ENCODE peak calls at places on chromosome 1, in six cellular contexts. R is endothelial cell, X is lower lobe of right lung, Q is hepatocyte, N is OCI-LY7, O is GM06990. D is an unnamed sample.

GRCh38 chr1:39737546-39738169 is 1.0 kb upstream of the PPIE start:
- DNase-seq in R (no peak), X (no peak), Q (no peak), O (no peak), N (no peak), D (no peak)

GRCh38 chr1:243271990-243272389 is 16.1 kb downstream of the SDCCAG8 start:
- DNase-seq in X (no peak), O (no peak), N (no peak), R (no peak), Q (no peak), D (no peak)

GRCh38 chr1:183871142-183871541 is 66.2 kb downstream of the RGL1 start:
- DNase-seq in Q (peak), O (no peak), X (no peak), N (no peak), R (peak), D (no peak)

GRCh38 chr1:217076902-217077301 is 353.7 kb upstream of the ESRRG start:
- DNase-seq in R (no peak), Q (no peak), O (no peak), X (no peak), N (no peak), D (no peak)

GRCh38 chr1:174258148-174258550 is 98.8 kb downstream of the RABGAP1L start:
- DNase-seq in X (no peak), Q (peak), N (peak), R (peak), O (no peak), D (no peak)

GRCh38 chr1:216222302-216222701 is 200.9 kb downstream of the USH2A start:
- DNase-seq in X (no peak), O (no peak), R (no peak), N (no peak), Q (no peak), D (no peak)

GRCh38 chr1:234368320-234369032 is 4.8 kb upstream of the COA6 start:
- DNase-seq in X (no peak), R (no peak), Q (no peak), O (no peak), N (no peak), D (no peak)

GRCh38 chr1:186418503-186418902 is 42.4 kb downstream of the PDC start:
- DNase-seq in R (no peak), N (no peak), Q (no peak), O (no peak), X (no peak), D (no peak)

GRCh38 chr1:221979461-221980032 is 237.7 kb upstream of the DUSP10 start:
- DNase-seq in N (no peak), X (no peak), O (no peak), Q (no peak), R (no peak), D (no peak)

GRCh38 chr1:185603158-185603557 is 131.0 kb upstream of the HMCN1 start:
- DNase-seq in X (no peak), R (no peak), Q (no peak), N (peak), O (peak), D (no peak)

GRCh38 chr1:15749399-15750291 is 7.3 kb downstream of the TMEM82 start:
- DNase-seq in N (no peak), X (peak), R (no peak), Q (no peak), O (no peak), D (no peak)

GRCh38 chr1:30748699-30749401 is 8.7 kb downstream of the LAPTM5 start:
- DNase-seq in X (peak), Q (peak), R (no peak), N (no peak), O (no peak), D (no peak)

GRCh38 chr1:230067871-230068814 is 1.1 kb downstream of the GALNT2 start:
- DNase-seq in O (peak), R (peak), N (peak), Q (peak), X (peak), D (no peak)
- TF ChIP-seq CTCF in O (peak), R (no peak), N (no peak), Q (no peak), X (no peak), D (no peak)

GRCh38 chr1:69180358-69180757 is 387.4 kb upstream of the LRRC7 start:
- DNase-seq in X (no peak), O (no peak), N (no peak), R (no peak), Q (no peak), D (no peak)

GRCh38 chr1:69172003-69173000 is 395.4 kb upstream of the LRRC7 start:
- DNase-seq in R (no peak), O (no peak), Q (no peak), X (no peak), N (no peak), D (no peak)

GRCh38 chr1:69175078-69175477 is 392.6 kb upstream of the LRRC7 start:
- DNase-seq in N (no peak), O (no peak), X (no peak), R (no peak), Q (no peak), D (no peak)
- TF ChIP-seq CTCF in N (peak), O (no peak), X (no peak), R (no peak), Q (no peak), D (no peak)

DNA sequence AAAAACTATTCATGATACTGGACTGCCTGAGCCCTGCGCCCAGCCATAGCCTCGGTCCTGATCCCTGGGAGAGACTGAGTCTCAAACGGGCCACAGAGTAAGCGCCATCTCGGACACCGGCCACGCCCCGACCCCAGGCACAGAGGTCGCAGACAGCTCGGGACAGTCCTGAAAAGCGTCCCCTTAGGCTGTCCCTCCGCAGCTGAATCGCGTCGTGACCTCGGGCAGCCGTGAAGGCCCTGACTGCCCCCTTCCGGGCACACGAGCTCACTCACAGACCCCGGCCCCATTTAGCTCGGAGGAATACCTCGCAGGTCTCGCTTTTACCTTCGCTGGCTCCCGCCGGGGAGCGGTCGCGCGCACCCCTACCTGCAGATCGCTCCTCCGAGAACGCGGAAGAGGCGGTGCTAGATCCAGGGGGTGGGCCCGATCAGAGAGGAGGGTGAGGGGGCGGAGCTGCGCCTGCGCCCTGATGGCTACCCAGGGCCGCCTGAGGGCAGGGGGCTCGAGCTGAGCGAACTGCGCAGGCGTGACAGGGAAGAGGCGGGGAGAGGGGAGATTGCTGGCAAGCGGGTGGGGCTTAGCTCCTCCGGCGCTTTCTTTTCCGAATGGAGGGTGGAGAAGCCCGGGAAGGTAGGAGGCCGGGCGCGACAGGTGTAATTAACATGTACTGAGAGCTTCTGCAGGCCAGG is at the start of gene MKNK1:
- DNase-seq in R (peak), O (peak), X (peak), Q (peak), N (peak), D (peak)
- TF ChIP-seq CTCF in R (peak), O (peak), X (peak), Q (peak), N (peak), D (peak)

DNA sequence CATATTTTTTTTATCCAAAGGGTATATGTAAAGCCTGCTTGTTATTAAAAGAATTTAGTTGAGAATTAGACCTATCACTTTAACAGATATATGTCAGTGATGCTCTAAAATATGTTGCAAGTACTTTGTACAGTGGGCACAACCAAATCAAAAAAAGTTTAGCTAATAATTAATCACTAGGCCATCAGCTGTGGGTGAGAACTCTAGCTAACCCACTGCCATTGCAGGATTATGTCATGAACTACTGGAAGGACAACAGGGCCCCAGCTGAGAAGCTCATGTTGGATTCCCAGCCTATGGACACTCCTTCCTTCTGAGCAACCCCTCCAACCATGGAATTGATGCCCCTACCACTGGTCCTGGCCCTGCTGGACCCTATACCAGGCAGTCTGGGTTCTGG is 6.8 kb upstream of the CHIA start:
- DNase-seq in X (no peak), N (no peak), O (no peak), Q (no peak), R (no peak), D (no peak)
- TF ChIP-seq CTCF in X (no peak), N (no peak), O (no peak), Q (no peak), R (no peak), D (no peak)